ENCODE peak calls at places on chromosomes 5 and 9, in four cellular contexts. One of them, this sample, is unnamed.

GRCh38 chr9:72315510-72316287 is 49.3 kb downstream of the ZFAND5 start:
- DNase-seq in psoas muscle: peak; percentile 63
- DNase-seq in hepatocyte: peak; percentile 45
- DNase-seq in neural progenitor cell: peak; percentile 82
- DNase-seq in this sample: peak; percentile 64

GRCh38 chr9:19161257-19162025 is 34.1 kb upstream of the PLIN2 start:
- DNase-seq in psoas muscle: no peak
- DNase-seq in hepatocyte: peak; percentile 87
- DNase-seq in neural progenitor cell: no peak
- DNase-seq in this sample: peak; percentile 99

GRCh38 chr9:98516205-98516896 is 192.4 kb downstream of the GABBR2 start:
- DNase-seq in psoas muscle: no peak
- DNase-seq in hepatocyte: no peak
- DNase-seq in neural progenitor cell: no peak
- DNase-seq in this sample: no peak

GRCh38 chr9:18606831-18607230 is 132.9 kb downstream of the ADAMTSL1 start:
- DNase-seq in psoas muscle: no peak
- DNase-seq in hepatocyte: no peak
- DNase-seq in neural progenitor cell: peak; percentile 80
- DNase-seq in this sample: no peak

GRCh38 chr5:142881076-142881466 is 110.9 kb downstream of the ARHGAP26 start:
- DNase-seq in psoas muscle: no peak
- DNase-seq in hepatocyte: peak; percentile 56
- DNase-seq in neural progenitor cell: peak; percentile 82
- DNase-seq in this sample: peak; percentile 26

GRCh38 chr5:85049020-85049419 is 664.3 kb upstream of the EDIL3 start:
- DNase-seq in psoas muscle: no peak
- DNase-seq in hepatocyte: peak; percentile 64
- DNase-seq in neural progenitor cell: peak; percentile 55
- DNase-seq in this sample: peak; percentile 64

GRCh38 chr5:38883842-38884241 is 38.0 kb downstream of the OSMR start:
- DNase-seq in psoas muscle: no peak
- DNase-seq in hepatocyte: no peak
- DNase-seq in neural progenitor cell: no peak
- DNase-seq in this sample: no peak

GRCh38 chr5:98999631-99000030 is 70.8 kb upstream of the CHD1 start:
- DNase-seq in psoas muscle: no peak
- DNase-seq in hepatocyte: no peak
- DNase-seq in neural progenitor cell: no peak
- DNase-seq in this sample: peak; percentile 81

GRCh38 chr9:2477755-2478154 is 143.8 kb upstream of the VLDLR start:
- DNase-seq in psoas muscle: no peak
- DNase-seq in hepatocyte: no peak
- DNase-seq in neural progenitor cell: no peak
- DNase-seq in this sample: no peak

GRCh38 chr5:132011561-132012384 is at the start of gene ACSL6:
- DNase-seq in psoas muscle: peak; percentile 75
- DNase-seq in hepatocyte: peak; percentile 52
- DNase-seq in neural progenitor cell: peak; percentile 76
- DNase-seq in this sample: no peak

GRCh38 chr5:1007221-1007680 is 1.4 kb upstream of the NKD2 start:
- DNase-seq in psoas muscle: no peak
- DNase-seq in hepatocyte: no peak
- DNase-seq in neural progenitor cell: no peak
- DNase-seq in this sample: no peak

GRCh38 chr5:1007681-1008450 is 736 bp upstream of the NKD2 start:
- DNase-seq in psoas muscle: peak; percentile 50
- DNase-seq in hepatocyte: no peak
- DNase-seq in neural progenitor cell: no peak
- DNase-seq in this sample: no peak

GRCh38 chr5:1010181-1010510 is 1.5 kb downstream of the NKD2 start:
- DNase-seq in psoas muscle: no peak
- DNase-seq in hepatocyte: no peak
- DNase-seq in neural progenitor cell: no peak
- DNase-seq in this sample: no peak

GRCh38 chr5:1009359-1010180 is 968 bp downstream of the NKD2 start:
- DNase-seq in psoas muscle: peak; percentile 49
- DNase-seq in hepatocyte: no peak
- DNase-seq in neural progenitor cell: peak; percentile 37
- DNase-seq in this sample: no peak

DNA sequence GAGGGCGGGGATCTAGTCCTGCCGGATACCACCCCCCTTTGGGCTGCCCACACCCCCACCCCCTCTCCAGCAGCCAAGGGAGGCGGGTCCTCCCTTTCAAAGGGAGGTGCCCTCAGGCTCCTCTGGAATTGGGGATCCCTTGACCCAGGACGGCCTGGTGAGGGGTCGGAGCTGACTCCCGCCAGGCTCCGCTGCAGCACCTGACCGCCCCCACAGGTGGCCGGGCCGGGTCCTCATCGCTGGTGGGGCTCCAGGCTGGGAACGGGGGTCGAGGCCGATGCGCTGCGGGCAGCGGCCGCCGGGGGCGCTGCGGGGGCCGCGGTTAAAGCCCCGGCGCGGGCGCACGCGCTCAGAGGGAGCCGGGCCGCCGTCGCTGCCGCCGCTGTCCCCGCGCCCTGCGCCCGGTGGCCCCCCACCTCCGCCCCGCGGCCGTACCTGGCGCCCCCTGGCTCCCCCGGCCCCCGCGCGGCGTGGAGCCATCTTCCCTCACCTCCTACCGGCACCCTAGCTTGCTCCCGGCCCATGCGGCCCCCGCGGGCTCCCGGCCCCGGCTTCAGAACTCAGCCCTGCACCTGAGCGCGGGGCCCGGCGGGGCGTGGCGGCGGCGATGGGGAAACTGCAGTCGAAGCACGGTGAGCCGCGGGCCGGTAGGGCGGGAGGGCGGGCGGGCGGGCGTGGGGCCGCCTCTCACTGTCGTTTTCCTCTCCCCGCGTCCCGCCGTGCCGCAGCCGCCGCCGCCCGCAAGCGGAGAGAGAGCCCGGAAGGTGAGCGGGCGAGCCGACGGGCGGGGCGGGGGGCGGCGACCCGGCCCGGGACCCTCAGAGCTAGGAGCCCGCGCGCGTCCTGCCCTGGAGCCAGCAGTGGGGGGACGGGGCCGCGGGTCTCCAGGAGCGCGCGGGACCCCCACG is at the start of gene NKD2:
- DNase-seq in psoas muscle: peak; percentile 56
- DNase-seq in hepatocyte: peak; percentile 81
- DNase-seq in neural progenitor cell: peak; percentile 82
- DNase-seq in this sample: no peak
- TF ChIP-seq CTCF in psoas muscle: peak; percentile 54
- TF ChIP-seq CTCF in hepatocyte: peak; percentile 72
- TF ChIP-seq CTCF in neural progenitor cell: peak; percentile 69
- TF ChIP-seq CTCF in this sample: no peak

DNA sequence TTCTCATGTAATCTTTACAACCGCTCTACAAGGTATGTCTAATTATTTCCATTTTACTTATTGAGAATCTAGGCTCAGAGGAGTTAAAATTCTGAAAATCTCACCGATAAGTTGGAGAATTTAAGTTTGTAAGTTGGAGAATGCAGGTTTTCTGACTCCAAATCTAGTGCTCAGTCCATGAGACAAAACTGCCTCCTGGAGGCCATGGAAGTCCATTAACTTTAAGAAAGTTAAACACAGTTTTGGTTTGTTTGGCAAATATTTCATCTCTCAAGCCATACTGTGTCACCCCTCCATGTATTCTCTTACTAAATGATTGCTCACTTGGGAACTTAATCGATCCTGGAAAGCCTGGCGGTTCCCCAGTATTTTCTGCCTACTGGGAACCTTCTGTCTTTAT is 52.6 kb downstream of the INIP start:
- DNase-seq in psoas muscle: no peak
- DNase-seq in hepatocyte: no peak
- DNase-seq in neural progenitor cell: no peak
- DNase-seq in this sample: peak; percentile 36
- TF ChIP-seq CTCF in psoas muscle: no peak
- TF ChIP-seq CTCF in hepatocyte: peak; percentile 19
- TF ChIP-seq CTCF in neural progenitor cell: peak; percentile 24
- TF ChIP-seq CTCF in this sample: peak; percentile 51

DNA sequence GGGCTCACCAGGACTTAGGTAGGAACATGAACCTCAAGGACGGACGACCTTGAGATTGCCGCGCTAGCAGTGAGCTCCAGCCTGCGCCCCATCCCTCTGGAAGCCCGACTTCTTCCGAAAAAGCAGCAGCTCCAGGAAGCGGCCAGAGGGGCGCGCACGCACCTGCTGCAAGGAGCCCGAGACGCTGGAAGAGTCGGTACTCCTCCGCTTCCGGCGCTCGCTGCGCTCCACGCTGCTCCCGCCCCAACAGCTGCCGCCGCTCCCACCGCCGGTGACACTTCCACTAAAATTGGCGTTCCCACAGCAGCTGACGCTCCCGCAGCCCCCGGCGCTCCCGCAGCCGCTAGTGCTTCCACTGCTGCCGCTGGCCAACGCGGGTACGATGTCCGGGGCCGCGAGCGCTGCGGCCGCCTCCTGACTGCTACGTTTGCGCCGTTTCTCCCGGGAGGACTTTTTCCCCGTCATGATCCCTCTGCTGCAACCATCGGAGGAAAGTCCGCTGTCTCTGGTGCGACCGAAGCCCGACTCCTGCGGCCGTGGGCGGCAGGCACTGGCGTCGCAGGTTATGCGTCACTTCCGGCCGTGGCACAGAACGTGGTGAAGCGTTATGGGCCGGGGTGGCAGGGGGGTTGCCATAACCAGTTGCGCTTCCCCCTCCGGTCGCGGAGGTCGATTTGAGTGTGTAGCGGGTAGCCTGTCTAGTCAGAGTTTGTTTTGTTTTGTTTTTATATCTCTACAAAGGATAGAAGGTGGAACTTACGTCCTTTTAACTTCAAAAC is at the start of gene CAAP1:
- DNase-seq in psoas muscle: peak; percentile 98
- DNase-seq in hepatocyte: peak; percentile 97
- DNase-seq in neural progenitor cell: peak; percentile 96
- DNase-seq in this sample: peak; percentile 93
- TF ChIP-seq CTCF in psoas muscle: peak; percentile 33
- TF ChIP-seq CTCF in hepatocyte: peak; percentile 47
- TF ChIP-seq CTCF in neural progenitor cell: peak; percentile 51
- TF ChIP-seq CTCF in this sample: peak; percentile 51

DNA sequence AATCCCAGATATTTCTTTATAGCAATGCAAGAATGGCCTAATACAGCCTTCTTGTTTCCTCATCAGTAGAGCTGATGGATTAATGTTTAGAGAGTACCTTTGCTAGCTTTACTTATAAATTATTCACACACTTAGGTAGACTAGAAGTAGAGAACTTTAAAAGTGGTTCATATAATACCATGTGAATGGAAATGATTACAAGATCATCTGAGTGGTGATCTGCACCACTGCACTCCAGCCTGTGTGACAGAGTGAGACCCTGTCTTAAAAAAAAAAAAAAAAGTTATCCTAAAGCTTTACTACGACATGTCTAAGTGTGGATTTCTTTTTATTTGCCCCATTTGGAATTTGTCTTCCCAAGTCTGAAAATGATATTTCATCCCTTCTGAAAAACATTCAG is 23.2 kb upstream of the LRRTM2 start:
- DNase-seq in psoas muscle: no peak
- DNase-seq in hepatocyte: no peak
- DNase-seq in neural progenitor cell: no peak
- DNase-seq in this sample: no peak
- TF ChIP-seq CTCF in psoas muscle: no peak
- TF ChIP-seq CTCF in hepatocyte: no peak
- TF ChIP-seq CTCF in neural progenitor cell: no peak
- TF ChIP-seq CTCF in this sample: no peak

GRCh38 chr5:58054018-58054417 is 405.9 kb downstream of the PLK2 start:
- DNase-seq in psoas muscle: no peak
- DNase-seq in hepatocyte: no peak
- DNase-seq in neural progenitor cell: no peak
- DNase-seq in this sample: no peak

GRCh38 chr5:58057324-58057723 is 402.6 kb downstream of the PLK2 start:
- DNase-seq in psoas muscle: no peak
- DNase-seq in hepatocyte: no peak
- DNase-seq in neural progenitor cell: no peak
- DNase-seq in this sample: no peak

GRCh38 chr5:58060971-58061370 is 398.9 kb downstream of the PLK2 start:
- DNase-seq in psoas muscle: no peak
- DNase-seq in hepatocyte: no peak
- DNase-seq in neural progenitor cell: no peak
- DNase-seq in this sample: peak; percentile 51

DNA sequence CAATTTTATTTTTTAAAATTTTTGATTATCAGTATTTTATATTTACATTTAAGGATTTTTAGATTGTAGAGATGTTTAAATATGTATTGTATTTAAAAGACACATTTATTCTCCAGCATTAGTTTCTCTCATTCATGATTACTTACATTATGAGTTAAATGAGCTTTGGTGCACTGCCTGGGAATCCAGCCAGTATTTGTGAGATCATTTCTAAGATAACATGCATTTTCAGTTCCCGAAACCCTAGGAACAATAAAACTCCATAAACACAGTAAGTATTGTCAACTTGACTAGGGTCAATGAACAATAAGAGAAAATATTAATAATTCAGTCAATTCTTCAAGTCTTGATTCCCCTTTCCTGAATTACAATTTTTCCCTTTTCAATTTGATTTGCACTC is 403.3 kb downstream of the PLK2 start:
- DNase-seq in psoas muscle: no peak
- DNase-seq in hepatocyte: no peak
- DNase-seq in neural progenitor cell: no peak
- DNase-seq in this sample: no peak
- TF ChIP-seq CTCF in psoas muscle: no peak
- TF ChIP-seq CTCF in hepatocyte: no peak
- TF ChIP-seq CTCF in neural progenitor cell: no peak
- TF ChIP-seq CTCF in this sample: no peak

DNA sequence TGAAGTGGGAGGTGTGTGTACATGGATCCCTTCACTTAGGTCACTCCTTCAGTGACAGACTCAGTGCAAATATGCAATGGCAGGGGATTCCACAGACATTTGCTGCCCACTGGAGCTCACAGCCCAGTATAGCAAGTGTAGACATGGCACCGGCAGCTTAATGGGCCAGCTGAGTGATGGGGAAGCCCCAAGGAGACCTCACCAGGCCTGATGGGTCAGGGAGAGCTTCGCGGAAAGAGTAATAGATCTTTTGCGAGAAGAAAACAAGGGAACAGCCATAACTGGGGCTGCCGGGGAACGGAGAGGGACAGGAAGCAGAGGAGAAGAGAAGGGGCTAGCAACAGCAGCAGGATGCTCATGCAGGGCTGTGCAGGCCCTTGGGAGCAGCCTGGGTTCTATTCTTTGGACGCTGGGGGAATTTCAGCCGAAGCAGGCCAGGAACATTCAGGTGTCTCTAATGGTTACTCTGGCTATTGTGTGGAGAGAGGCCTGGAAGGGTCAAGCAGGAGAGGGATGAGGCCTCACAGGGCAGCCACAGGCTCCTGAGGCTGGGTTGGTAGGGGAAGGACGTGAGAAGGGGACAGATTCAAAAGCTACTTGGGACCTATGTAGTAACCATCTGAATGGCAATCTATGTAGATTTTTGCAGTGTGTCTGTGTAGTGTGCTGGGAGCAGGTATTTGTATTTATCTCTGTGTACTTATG is 27.0 kb downstream of the TCF7 start:
- DNase-seq in psoas muscle: peak; percentile 38
- DNase-seq in hepatocyte: no peak
- DNase-seq in neural progenitor cell: no peak
- DNase-seq in this sample: peak; percentile 18
- TF ChIP-seq CTCF in psoas muscle: no peak
- TF ChIP-seq CTCF in hepatocyte: no peak
- TF ChIP-seq CTCF in neural progenitor cell: no peak
- TF ChIP-seq CTCF in this sample: no peak

GRCh38 chr9:21141427-21141882 is at the start of gene IFNW1:
- DNase-seq in psoas muscle: no peak
- DNase-seq in hepatocyte: no peak
- DNase-seq in neural progenitor cell: no peak
- DNase-seq in this sample: no peak
- TF ChIP-seq CTCF in psoas muscle: no peak
- TF ChIP-seq CTCF in hepatocyte: no peak
- TF ChIP-seq CTCF in neural progenitor cell: peak; percentile 22
- TF ChIP-seq CTCF in this sample: peak; percentile 24

This sample was measured in epithelial cell of esophagus.